ENCODE peak calls at places on chromosomes 4 and X, in five cellular contexts. I is K562, D is GM12878, Q is GM12891, W is HepG2. V is an unnamed sample.

GRCh38 chrX:9132036-9132435 is 98.1 kb upstream of the FAM9B start:
- DNase-seq in D (no peak), W (no peak), Q (no peak), I (no peak), V (no peak)

GRCh38 chr4:166827167-166827566 is 407.1 kb downstream of the SPOCK3 start:
- DNase-seq in W (no peak), Q (no peak), I (no peak), D (no peak), V (no peak)

GRCh38 chr4:124555959-124556358 is 156.6 kb downstream of the ANKRD50 start:
- DNase-seq in Q (no peak), W (no peak), I (no peak), D (no peak), V (no peak)

GRCh38 chr4:147037089-147037488 is 91.4 kb upstream of the TTC29 start:
- DNase-seq in D (no peak), I (no peak), Q (no peak), W (no peak), V (no peak)

GRCh38 chrX:107298276-107298675 is 91.9 kb downstream of the DNAAF6 start:
- DNase-seq in W (no peak), Q (no peak), D (no peak), I (no peak), V (no peak)

GRCh38 chr4:5750052-5750950 is 39.3 kb downstream of the EVC start:
- DNase-seq in W (no peak), I (peak), Q (no peak), D (no peak), V (no peak)

GRCh38 chr4:16222957-16223527 is 3.2 kb downstream of the TAPT1 start:
- DNase-seq in I (no peak), Q (no peak), D (no peak), W (peak), V (no peak)

GRCh38 chr4:163523791-163524365 is 29.4 kb downstream of the TMA16 start:
- DNase-seq in W (no peak), Q (no peak), D (no peak), I (no peak), V (no peak)

GRCh38 chr4:141215972-141216761 is 4.5 kb upstream of the ZNF330 start:
- DNase-seq in I (no peak), D (no peak), W (no peak), Q (no peak), V (no peak)

GRCh38 chr4:25174674-25175073 is 14.4 kb upstream of the SEPSECS start:
- DNase-seq in I (no peak), W (no peak), D (no peak), Q (no peak), V (no peak)

GRCh38 chr4:144649646-144650045 is 3.7 kb downstream of the HHIP start:
- DNase-seq in Q (no peak), W (no peak), D (no peak), I (no peak), V (no peak)

GRCh38 chrX:47093248-47093647 is 15.0 kb downstream of the RGN start:
- DNase-seq in Q (no peak), W (no peak), D (no peak), I (peak), V (no peak)

GRCh38 chr4:81410695-81411094 is 61.0 kb downstream of the RASGEF1B start:
- DNase-seq in W (no peak), Q (no peak), I (no peak), D (no peak), V (no peak)

GRCh38 chr4:166121897-166122296 is 248.9 kb downstream of the TLL1 start:
- DNase-seq in W (no peak), D (no peak), I (no peak), Q (no peak), V (no peak)

GRCh38 chr4:18777190-18777589 is 755.6 kb upstream of the LCORL start:
- DNase-seq in I (no peak), D (no peak), W (no peak), Q (no peak), V (no peak)

DNA sequence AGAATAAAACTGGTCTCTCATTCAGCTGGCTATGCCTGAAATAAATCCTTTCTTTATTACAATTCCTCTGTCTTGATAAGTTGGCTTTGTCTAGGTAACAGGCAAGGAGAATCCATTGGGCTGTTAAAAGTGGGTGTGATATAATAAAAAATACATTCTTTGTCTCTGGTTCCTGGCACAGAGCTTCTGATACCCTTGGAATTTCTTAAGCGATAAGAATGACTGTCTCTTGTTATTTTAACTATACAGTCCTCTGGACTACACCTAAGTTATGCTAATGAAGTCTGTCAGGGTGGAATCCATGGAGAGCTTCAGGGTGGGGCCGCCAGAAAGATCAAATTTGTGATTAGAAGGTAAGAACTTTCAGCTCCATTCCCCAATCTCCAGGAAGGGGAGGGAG is 44.5 kb upstream of the TNIP3 start:
- DNase-seq in D (no peak), Q (no peak), W (no peak), I (no peak), V (no peak)
- TF ChIP-seq POLR2AphosphoS5 in D (no peak), Q (no peak), W (no peak), I (no peak), V (no peak)

GRCh38 chr4:128707864-128708263 is 101.6 kb upstream of the JADE1 start:
- DNase-seq in Q (no peak), I (no peak), W (no peak), D (no peak), V (no peak)

GRCh38 chr4:128709268-128709667 is 100.2 kb upstream of the JADE1 start:
- DNase-seq in W (no peak), Q (no peak), D (no peak), I (no peak), V (no peak)

GRCh38 chr4:128716325-128716724 is 93.2 kb upstream of the JADE1 start:
- DNase-seq in D (no peak), W (no peak), I (no peak), Q (no peak), V (no peak)

GRCh38 chr4:128715616-128716015 is 93.9 kb upstream of the JADE1 start:
- DNase-seq in Q (no peak), D (no peak), W (no peak), I (no peak), V (no peak)

GRCh38 chr4:128711361-128711760 is 98.1 kb upstream of the JADE1 start:
- DNase-seq in I (no peak), W (no peak), Q (no peak), D (no peak), V (no peak)
- TF ChIP-seq TAF1 in I (no peak), W (no peak), Q (no peak), D (no peak), V (no peak)

DNA sequence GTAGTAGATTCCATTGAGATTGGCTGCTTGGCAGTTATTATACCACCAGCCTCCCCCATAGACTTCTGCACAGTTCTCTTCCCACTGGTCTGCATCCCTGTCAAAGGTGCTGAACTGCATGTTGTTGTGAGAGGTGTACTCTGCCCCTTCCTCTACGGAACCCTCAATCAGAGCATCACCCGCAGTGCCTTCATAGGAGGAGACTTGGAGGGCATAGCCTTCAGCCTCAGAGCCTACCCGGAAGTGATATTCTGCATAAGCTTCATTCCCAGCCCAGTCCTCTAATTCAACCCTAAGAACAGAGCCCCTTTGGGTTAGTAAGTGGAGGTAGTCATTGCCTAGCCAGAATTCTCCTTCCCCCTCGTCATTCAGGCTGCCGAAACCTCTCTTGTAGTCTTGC is 6.3 kb downstream of the FGA start:
- DNase-seq in I (no peak), Q (no peak), W (no peak), D (no peak), V (no peak)
- TF ChIP-seq POLR2A in I (no peak), Q (no peak), W (peak), D (no peak), V (no peak)

GRCh38 chrX:52990848-52991247 is 32.5 kb upstream of the FAM156A start:
- DNase-seq in Q (no peak), D (no peak), W (no peak), I (no peak), V (no peak)

GRCh38 chrX:52995135-52995973 is 37.0 kb upstream of the FAM156A start:
- DNase-seq in W (peak), I (peak), Q (peak), D (peak), V (peak)

GRCh38 chrX:53000447-53001208 is 42.3 kb upstream of the FAM156A start:
- DNase-seq in Q (no peak), D (no peak), I (no peak), W (no peak), V (no peak)

GRCh38 chrX:52995974-52996304 is 37.6 kb upstream of the FAM156A start:
- DNase-seq in W (no peak), D (no peak), Q (no peak), I (no peak), V (no peak)
- TF ChIP-seq POLR2AphosphoS5 in W (no peak), D (no peak), Q (no peak), I (no peak), V (no peak)

GRCh38 chr4:84497220-84497834 is 1.8 kb downstream of the NKX6-1 start:
- DNase-seq in W (no peak), I (no peak), Q (no peak), D (no peak), V (no peak)

GRCh38 chr4:84497835-84498202 is 1.3 kb downstream of the NKX6-1 start:
- DNase-seq in Q (no peak), D (no peak), W (no peak), I (no peak), V (no peak)

GRCh38 chr4:84498203-84499026 is 677 bp downstream of the NKX6-1 start:
- DNase-seq in W (no peak), I (no peak), D (no peak), Q (no peak), V (no peak)

GRCh38 chr4:84495448-84496221 is 3.5 kb downstream of the NKX6-1 start:
- DNase-seq in D (no peak), I (no peak), W (no peak), Q (no peak), V (no peak)

GRCh38 chr4:84496356-84497219 is 2.5 kb downstream of the NKX6-1 start:
- DNase-seq in I (no peak), W (no peak), D (no peak), Q (no peak), V (no peak)
- TF ChIP-seq TAF1 in I (no peak), W (no peak), D (no peak), Q (no peak), V (no peak)

GRCh38 chr4:764405-765169 is 59.0 kb downstream of the PCGF3 start:
- DNase-seq in I (no peak), D (no peak), Q (no peak), W (no peak), V (no peak)
- TF ChIP-seq POLR2A in I (peak), D (peak), Q (no peak), W (peak), V (no peak)